ENCODE peak calls at places on chromosomes 7 and 10, in five cellular contexts. B is heart right ventricle, D is right atrium auricular region, R is AG09319, I is RWPE1. E is an unnamed sample.

GRCh38 chr7:44733708-44734481 is 14.8 kb upstream of the ZMIZ2 start:
- DNase-seq in B (no peak), D (no peak), R (no peak), I (no peak), E (peak; percentile 44)

GRCh38 chr10:70378122-70378521 is 4.3 kb downstream of the LRRC20 start:
- DNase-seq in B (no peak), D (no peak), R (peak; percentile 14), I (peak; percentile 90), E (peak; percentile 88)

GRCh38 chr10:86958831-86959736 is 685 bp downstream of the SNCG start:
- DNase-seq in B (peak; percentile 58), D (no peak), R (no peak), I (peak; percentile 94), E (no peak)

GRCh38 chr10:77810446-77811335 is 115.9 kb downstream of the DLG5 start:
- DNase-seq in B (no peak), D (no peak), R (no peak), I (no peak), E (no peak)

GRCh38 chr7:55192718-55193117 is 172.4 kb upstream of the LANCL2 start:
- DNase-seq in B (no peak), D (no peak), R (peak; percentile 91), I (no peak), E (peak; percentile 58)

GRCh38 chr10:132184816-132185593 is 1.7 kb upstream of the DPYSL4 start:
- DNase-seq in B (no peak), D (no peak), R (no peak), I (no peak), E (no peak)

GRCh38 chr10:95289921-95290421 is 832 bp downstream of the PDLIM1 start:
- DNase-seq in B (no peak), D (no peak), R (no peak), I (no peak), E (no peak)

GRCh38 chr7:12951397-12951801 is 264.0 kb downstream of the ARL4A start:
- DNase-seq in B (no peak), D (no peak), R (peak; percentile 11), I (peak; percentile 78), E (peak; percentile 7)

GRCh38 chr10:20146004-20146403 is 329.8 kb downstream of the PLXDC2 start:
- DNase-seq in B (no peak), D (no peak), R (no peak), I (no peak), E (no peak)

GRCh38 chr10:63416376-63416775 is 49.4 kb downstream of the JMJD1C start:
- DNase-seq in B (no peak), D (no peak), R (no peak), I (no peak), E (peak; percentile 45)

GRCh38 chr7:67625257-67625713 is 628.7 kb downstream of the TYW1 start:
- DNase-seq in B (peak; percentile 77), D (peak; percentile 62), R (peak; percentile 2), I (peak; percentile 37), E (peak; percentile 0)

GRCh38 chr10:65891073-65891981 is 1034.5 kb upstream of the LRRTM3 start:
- DNase-seq in B (no peak), D (no peak), R (no peak), I (no peak), E (no peak)

GRCh38 chr7:134873253-134873652 is 93.8 kb downstream of the CALD1 start:
- DNase-seq in B (no peak), D (no peak), R (no peak), I (no peak), E (no peak)

GRCh38 chr7:103592187-103592586 is 146.2 kb upstream of the SLC26A5 start:
- DNase-seq in B (no peak), D (no peak), R (no peak), I (no peak), E (no peak)

GRCh38 chr7:130758429-130759056 is 24.5 kb upstream of the KLF14 start:
- DNase-seq in B (no peak), D (no peak), R (peak; percentile 25), I (peak; percentile 37), E (peak; percentile 4)

GRCh38 chr10:113227045-113227444 is 277.0 kb downstream of the TCF7L2 start:
- DNase-seq in B (no peak), D (no peak), R (no peak), I (no peak), E (no peak)

GRCh38 chr7:43454936-43455518 is 127.9 kb upstream of the STK17A start:
- DNase-seq in B (no peak), D (no peak), R (no peak), I (peak; percentile 69), E (peak; percentile 25)

GRCh38 chr7:140260767-140261486 is 84.1 kb upstream of the KDM7A start:
- DNase-seq in B (no peak), D (no peak), R (no peak), I (no peak), E (no peak)

GRCh38 chr7:135411098-135411497 is 98.8 kb downstream of the CNOT4 start:
- DNase-seq in B (no peak), D (no peak), R (no peak), I (no peak), E (no peak)

GRCh38 chr10:103495321-103495720 is 1.8 kb downstream of the NEURL1 start:
- DNase-seq in B (no peak), D (no peak), R (no peak), I (no peak), E (no peak)

GRCh38 chr10:86657396-86658011 is 3.2 kb downstream of the OPN4 start:
- DNase-seq in B (no peak), D (no peak), R (no peak), I (no peak), E (no peak)

GRCh38 chr7:5643280-5643679 is 138.2 kb downstream of the RNF216 start:
- DNase-seq in B (peak; percentile 40), D (no peak), R (no peak), I (peak; percentile 36), E (no peak)

GRCh38 chr10:96681493-96681892 is 38.8 kb downstream of the PIK3AP1 start:
- DNase-seq in B (no peak), D (no peak), R (no peak), I (no peak), E (no peak)

GRCh38 chr10:12487366-12487765 is 138.0 kb downstream of the CAMK1D start:
- DNase-seq in B (no peak), D (no peak), R (no peak), I (no peak), E (no peak)

GRCh38 chr10:101893510-101894120 is 50.0 kb upstream of the KCNIP2 start:
- DNase-seq in B (no peak), D (no peak), R (no peak), I (no peak), E (no peak)

GRCh38 chr7:8176370-8177081 is 85.4 kb downstream of the ICA1 start:
- DNase-seq in B (no peak), D (no peak), R (no peak), I (no peak), E (no peak)

E was measured in HFF-Myc.